ENCODE peak calls at places on chromosomes 11 and 22, in ten cellular contexts. One of them, this sample, is unnamed. For H3K36me3, the result is how much of the 10 kb centered on the place peaks cover.

GRCh38 chr11:70699294-70700221 is 301.2 kb downstream of the CTTN start:
- DNase-seq in pancreas: no peak
- DNase-seq in fibroblast of lung: no peak
- DNase-seq in neural progenitor cell: peak
- DNase-seq in osteoblast: peak
- DNase-seq in IMR-90: no peak
- DNase-seq in naive thymus-derived CD4-positive, alpha-beta T cell: no peak
- DNase-seq in body of pancreas: no peak
- DNase-seq in psoas muscle: no peak
- DNase-seq in aorta: no peak
- DNase-seq in this sample: peak

GRCh38 chr11:46695345-46696211 is 4.8 kb downstream of the ARHGAP1 start:
- DNase-seq in aorta: no peak
- DNase-seq in naive thymus-derived CD4-positive, alpha-beta T cell: no peak
- DNase-seq in body of pancreas: no peak
- DNase-seq in psoas muscle: no peak
- DNase-seq in pancreas: no peak
- DNase-seq in IMR-90: no peak
- DNase-seq in osteoblast: peak
- DNase-seq in neural progenitor cell: no peak
- DNase-seq in fibroblast of lung: no peak
- DNase-seq in this sample: no peak

GRCh38 chr11:59173964-59174663 is 2.2 kb downstream of the DTX4 start:
- DNase-seq in osteoblast: no peak
- DNase-seq in neural progenitor cell: peak
- DNase-seq in naive thymus-derived CD4-positive, alpha-beta T cell: no peak
- DNase-seq in aorta: no peak
- DNase-seq in psoas muscle: no peak
- DNase-seq in IMR-90: peak
- DNase-seq in fibroblast of lung: no peak
- DNase-seq in body of pancreas: peak
- DNase-seq in pancreas: no peak
- DNase-seq in this sample: no peak

GRCh38 chr11:6647282-6647679 is 8.3 kb downstream of the DCHS1 start:
- DNase-seq in body of pancreas: no peak
- DNase-seq in pancreas: no peak
- DNase-seq in naive thymus-derived CD4-positive, alpha-beta T cell: no peak
- DNase-seq in IMR-90: peak
- DNase-seq in psoas muscle: no peak
- DNase-seq in fibroblast of lung: no peak
- DNase-seq in neural progenitor cell: no peak
- DNase-seq in aorta: no peak
- DNase-seq in osteoblast: no peak
- DNase-seq in this sample: no peak

GRCh38 chr11:8732748-8733241 is 50.2 kb downstream of the RPL27A start:
- DNase-seq in IMR-90: peak
- DNase-seq in psoas muscle: peak
- DNase-seq in naive thymus-derived CD4-positive, alpha-beta T cell: no peak
- DNase-seq in osteoblast: peak
- DNase-seq in aorta: peak
- DNase-seq in fibroblast of lung: peak
- DNase-seq in pancreas: peak
- DNase-seq in body of pancreas: peak
- DNase-seq in neural progenitor cell: no peak
- DNase-seq in this sample: no peak

GRCh38 chr22:24938741-24939341 is 7.7 kb downstream of the LHFPL7 start:
- DNase-seq in psoas muscle: no peak
- DNase-seq in body of pancreas: peak
- DNase-seq in aorta: no peak
- DNase-seq in IMR-90: peak
- DNase-seq in osteoblast: peak
- DNase-seq in neural progenitor cell: peak
- DNase-seq in fibroblast of lung: peak
- DNase-seq in naive thymus-derived CD4-positive, alpha-beta T cell: no peak
- DNase-seq in pancreas: no peak
- DNase-seq in this sample: no peak

GRCh38 chr11:23112987-23113886 is 253.0 kb upstream of the CCDC179 start:
- DNase-seq in IMR-90: peak
- DNase-seq in pancreas: peak
- DNase-seq in body of pancreas: peak
- DNase-seq in fibroblast of lung: peak
- DNase-seq in osteoblast: peak
- DNase-seq in neural progenitor cell: peak
- DNase-seq in psoas muscle: no peak
- DNase-seq in aorta: peak
- DNase-seq in naive thymus-derived CD4-positive, alpha-beta T cell: no peak
- DNase-seq in this sample: peak

GRCh38 chr11:119336744-119337469 is 2.6 kb downstream of the RNF26 start:
- DNase-seq in naive thymus-derived CD4-positive, alpha-beta T cell: no peak
- DNase-seq in body of pancreas: no peak
- DNase-seq in pancreas: no peak
- DNase-seq in osteoblast: no peak
- DNase-seq in aorta: peak
- DNase-seq in fibroblast of lung: no peak
- DNase-seq in neural progenitor cell: no peak
- DNase-seq in psoas muscle: no peak
- DNase-seq in IMR-90: no peak
- DNase-seq in this sample: no peak

GRCh38 chr11:124841765-124842700 is 23.2 kb upstream of the ROBO3 start:
- DNase-seq in fibroblast of lung: no peak
- DNase-seq in naive thymus-derived CD4-positive, alpha-beta T cell: no peak
- DNase-seq in neural progenitor cell: peak
- DNase-seq in IMR-90: no peak
- DNase-seq in psoas muscle: no peak
- DNase-seq in osteoblast: peak
- DNase-seq in aorta: no peak
- DNase-seq in body of pancreas: no peak
- DNase-seq in pancreas: no peak
- DNase-seq in this sample: no peak

GRCh38 chr11:62295504-62295903 is 3.4 kb downstream of the SCGB1D4 start:
- DNase-seq in aorta: no peak
- DNase-seq in body of pancreas: no peak
- DNase-seq in IMR-90: peak
- DNase-seq in neural progenitor cell: peak
- DNase-seq in psoas muscle: no peak
- DNase-seq in osteoblast: no peak
- DNase-seq in pancreas: no peak
- DNase-seq in naive thymus-derived CD4-positive, alpha-beta T cell: no peak
- DNase-seq in fibroblast of lung: peak
- DNase-seq in this sample: no peak

GRCh38 chr11:47351159-47352126 is 1.1 kb downstream of the MYBPC3 start:
- DNase-seq in body of pancreas: peak
- DNase-seq in neural progenitor cell: no peak
- DNase-seq in psoas muscle: no peak
- DNase-seq in osteoblast: peak
- DNase-seq in pancreas: peak
- DNase-seq in IMR-90: no peak
- DNase-seq in naive thymus-derived CD4-positive, alpha-beta T cell: no peak
- DNase-seq in aorta: no peak
- DNase-seq in fibroblast of lung: no peak
- DNase-seq in this sample: no peak

GRCh38 chr11:79228417-79228755 is 212.4 kb downstream of the TENM4 start:
- DNase-seq in naive thymus-derived CD4-positive, alpha-beta T cell: no peak
- DNase-seq in aorta: no peak
- DNase-seq in pancreas: no peak
- DNase-seq in body of pancreas: no peak
- DNase-seq in fibroblast of lung: no peak
- DNase-seq in neural progenitor cell: no peak
- DNase-seq in osteoblast: no peak
- DNase-seq in IMR-90: no peak
- DNase-seq in psoas muscle: no peak
- DNase-seq in this sample: no peak

DNA sequence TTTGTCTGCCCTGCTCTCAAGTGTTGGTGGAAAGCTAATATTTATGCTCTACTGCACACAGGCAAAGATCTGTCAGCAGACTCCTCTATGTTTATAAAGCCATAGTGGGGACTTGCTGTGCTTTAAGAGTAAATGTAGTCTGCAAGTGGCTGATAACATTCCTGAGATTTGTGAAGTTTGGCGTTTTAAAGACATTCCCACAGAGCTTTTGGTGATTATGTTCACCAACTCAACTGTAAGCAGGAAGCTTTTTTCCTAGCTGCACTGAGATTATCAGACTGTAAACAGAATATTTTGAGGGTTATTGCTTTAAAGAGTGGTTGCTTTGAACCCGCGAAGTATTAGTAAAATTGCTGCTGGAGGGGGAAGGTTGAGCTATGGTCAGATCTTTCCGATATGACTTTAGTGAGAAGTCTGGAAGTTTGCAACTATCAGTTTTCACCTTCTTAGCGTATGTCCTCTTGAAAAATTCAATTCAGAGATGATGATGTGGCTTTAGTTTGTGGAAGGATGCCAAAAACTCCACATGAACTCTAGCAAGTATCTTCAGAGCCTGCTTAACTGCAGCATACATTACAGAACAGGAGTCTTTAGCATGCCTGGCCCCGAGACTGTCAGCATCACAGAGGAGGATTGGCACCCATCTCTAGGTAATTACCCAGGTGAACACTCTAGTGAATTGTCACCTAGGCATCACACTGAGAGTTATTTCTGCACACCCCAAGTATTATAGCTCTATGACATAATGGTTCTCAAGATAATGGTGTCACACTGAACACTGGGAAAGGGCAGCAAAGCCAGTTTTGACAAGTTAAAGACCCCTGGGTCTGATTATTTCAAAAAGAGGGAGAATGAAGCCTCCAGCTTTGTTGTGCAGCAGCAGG is 89.9 kb downstream of the MTNR1B start:
- DNase-seq in aorta: no peak
- DNase-seq in IMR-90: peak
- DNase-seq in naive thymus-derived CD4-positive, alpha-beta T cell: no peak
- DNase-seq in osteoblast: no peak
- DNase-seq in pancreas: no peak
- DNase-seq in psoas muscle: no peak
- DNase-seq in body of pancreas: no peak
- DNase-seq in neural progenitor cell: peak
- DNase-seq in fibroblast of lung: peak
- DNase-seq in this sample: no peak
- H3K27ac ChIP-seq in aorta: no peak
- H3K27ac ChIP-seq in IMR-90: peak
- H3K27ac ChIP-seq in naive thymus-derived CD4-positive, alpha-beta T cell: no peak
- H3K27ac ChIP-seq in osteoblast: no peak
- H3K27ac ChIP-seq in pancreas: no peak
- H3K27ac ChIP-seq in psoas muscle: no peak
- H3K27ac ChIP-seq in body of pancreas: no peak
- H3K27ac ChIP-seq in neural progenitor cell: no peak
- H3K27ac ChIP-seq in fibroblast of lung: no peak
- H3K27ac ChIP-seq in this sample: no peak

GRCh38 chr22:50523806-50524663 is 1.4 kb downstream of the SCO2 start:
- DNase-seq in aorta: no peak
- DNase-seq in neural progenitor cell: no peak
- DNase-seq in psoas muscle: no peak
- DNase-seq in osteoblast: peak
- DNase-seq in IMR-90: no peak
- DNase-seq in naive thymus-derived CD4-positive, alpha-beta T cell: no peak
- DNase-seq in body of pancreas: no peak
- DNase-seq in pancreas: peak
- DNase-seq in fibroblast of lung: no peak
- DNase-seq in this sample: no peak
- H3K36me3 ChIP-seq in aorta: under half
- H3K36me3 ChIP-seq in neural progenitor cell: under half
- H3K36me3 ChIP-seq in psoas muscle: under half
- H3K36me3 ChIP-seq in osteoblast: under half
- H3K36me3 ChIP-seq in IMR-90: under half
- H3K36me3 ChIP-seq in naive thymus-derived CD4-positive, alpha-beta T cell: under half
- H3K36me3 ChIP-seq in body of pancreas: under half
- H3K36me3 ChIP-seq in pancreas: under half
- H3K36me3 ChIP-seq in fibroblast of lung: under half
- H3K36me3 ChIP-seq in this sample: under half

GRCh38 chr11:441043-441417 is 781 bp downstream of the ANO9 start:
- DNase-seq in pancreas: peak
- DNase-seq in osteoblast: no peak
- DNase-seq in fibroblast of lung: no peak
- DNase-seq in aorta: peak
- DNase-seq in body of pancreas: peak
- DNase-seq in neural progenitor cell: no peak
- DNase-seq in naive thymus-derived CD4-positive, alpha-beta T cell: no peak
- DNase-seq in IMR-90: no peak
- DNase-seq in psoas muscle: peak
- DNase-seq in this sample: no peak
- H3K4me3 ChIP-seq in pancreas: peak
- H3K4me3 ChIP-seq in osteoblast: no peak
- H3K4me3 ChIP-seq in fibroblast of lung: no peak
- H3K4me3 ChIP-seq in aorta: no peak
- H3K4me3 ChIP-seq in body of pancreas: peak
- H3K4me3 ChIP-seq in neural progenitor cell: no peak
- H3K4me3 ChIP-seq in naive thymus-derived CD4-positive, alpha-beta T cell: peak
- H3K4me3 ChIP-seq in IMR-90: no peak
- H3K4me3 ChIP-seq in psoas muscle: no peak
- H3K4me3 ChIP-seq in this sample: no peak

GRCh38 chr22:31627223-31627731 is 34.7 kb downstream of the PISD start:
- DNase-seq in neural progenitor cell: no peak
- DNase-seq in IMR-90: no peak
- DNase-seq in pancreas: peak
- DNase-seq in body of pancreas: peak
- DNase-seq in osteoblast: peak
- DNase-seq in aorta: no peak
- DNase-seq in naive thymus-derived CD4-positive, alpha-beta T cell: no peak
- DNase-seq in fibroblast of lung: no peak
- DNase-seq in psoas muscle: no peak
- DNase-seq in this sample: no peak

GRCh38 chr22:31628969-31629723 is 32.9 kb downstream of the PISD start:
- DNase-seq in psoas muscle: no peak
- DNase-seq in osteoblast: peak
- DNase-seq in neural progenitor cell: no peak
- DNase-seq in body of pancreas: no peak
- DNase-seq in fibroblast of lung: no peak
- DNase-seq in aorta: no peak
- DNase-seq in IMR-90: no peak
- DNase-seq in pancreas: no peak
- DNase-seq in naive thymus-derived CD4-positive, alpha-beta T cell: no peak
- DNase-seq in this sample: no peak

GRCh38 chr22:31626427-31627150 is 35.4 kb downstream of the PISD start:
- DNase-seq in IMR-90: no peak
- DNase-seq in aorta: no peak
- DNase-seq in psoas muscle: no peak
- DNase-seq in naive thymus-derived CD4-positive, alpha-beta T cell: no peak
- DNase-seq in pancreas: no peak
- DNase-seq in osteoblast: peak
- DNase-seq in fibroblast of lung: no peak
- DNase-seq in body of pancreas: peak
- DNase-seq in neural progenitor cell: no peak
- DNase-seq in this sample: no peak

GRCh38 chr22:31629741-31630184 is 32.3 kb downstream of the PISD start:
- DNase-seq in pancreas: peak
- DNase-seq in aorta: no peak
- DNase-seq in naive thymus-derived CD4-positive, alpha-beta T cell: no peak
- DNase-seq in psoas muscle: no peak
- DNase-seq in osteoblast: no peak
- DNase-seq in body of pancreas: no peak
- DNase-seq in neural progenitor cell: no peak
- DNase-seq in IMR-90: no peak
- DNase-seq in fibroblast of lung: no peak
- DNase-seq in this sample: no peak

DNA sequence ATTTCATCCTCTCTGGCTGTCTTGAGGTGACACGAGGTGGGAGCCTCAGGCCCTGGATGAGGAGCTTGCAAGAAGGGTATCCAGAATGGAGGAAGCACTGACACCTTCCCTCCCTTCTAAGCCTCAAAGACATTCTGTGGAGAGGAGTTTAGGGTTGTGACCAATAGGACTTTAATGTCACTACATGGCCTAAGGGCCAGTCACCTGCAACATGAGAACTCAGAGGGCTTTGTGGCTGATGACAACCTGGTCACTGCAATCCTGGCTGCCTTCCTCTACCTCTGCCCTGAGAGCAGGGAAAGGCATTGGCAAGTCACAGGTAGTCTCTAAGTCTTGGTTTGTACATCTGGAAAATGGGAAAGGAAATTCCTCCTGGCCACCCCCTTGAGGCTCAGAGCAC is 33.7 kb downstream of the PISD start:
- DNase-seq in pancreas: no peak
- DNase-seq in neural progenitor cell: no peak
- DNase-seq in fibroblast of lung: no peak
- DNase-seq in psoas muscle: no peak
- DNase-seq in osteoblast: no peak
- DNase-seq in body of pancreas: no peak
- DNase-seq in naive thymus-derived CD4-positive, alpha-beta T cell: no peak
- DNase-seq in aorta: no peak
- DNase-seq in IMR-90: no peak
- DNase-seq in this sample: no peak
- H3K27ac ChIP-seq in pancreas: peak
- H3K27ac ChIP-seq in neural progenitor cell: no peak
- H3K27ac ChIP-seq in fibroblast of lung: no peak
- H3K27ac ChIP-seq in psoas muscle: peak
- H3K27ac ChIP-seq in osteoblast: no peak
- H3K27ac ChIP-seq in body of pancreas: no peak
- H3K27ac ChIP-seq in naive thymus-derived CD4-positive, alpha-beta T cell: peak
- H3K27ac ChIP-seq in aorta: no peak
- H3K27ac ChIP-seq in IMR-90: no peak
- H3K27ac ChIP-seq in this sample: no peak

This sample was measured in iPS DF 6.9.